ENCODE peak calls at places on chromosome 21, in ten cellular contexts. W is prostate gland, F is HepG2, M is ovary, U is A549, P is upper lobe of left lung, N is uterus, J is stomach, R is Peyer's patch, T is esophagus muscularis mucosa. O is an unnamed sample.

GRCh38 chr21:38434913-38435533 is 63.3 kb downstream of the ERG start:
- DNase-seq in F (no peak), U (peak), R (no peak), M (no peak), P (no peak), W (no peak), T (no peak), N (no peak), J (no peak), O (no peak)

GRCh38 chr21:41188476-41189146 is 20.7 kb downstream of the BACE2 start:
- DNase-seq in R (no peak), P (no peak), M (no peak), T (no peak), J (no peak), U (no peak), N (no peak), W (no peak), F (no peak), O (no peak)

GRCh38 chr21:42013901-42014300 is 3.7 kb upstream of the ZBTB21 start:
- DNase-seq in U (no peak), J (no peak), F (no peak), N (no peak), M (no peak), T (no peak), P (no peak), R (no peak), W (no peak), O (no peak)

GRCh38 chr21:29477941-29478340 is 179.2 kb downstream of the BACH1 start:
- DNase-seq in T (no peak), U (no peak), M (no peak), F (no peak), P (no peak), J (no peak), N (no peak), R (no peak), W (no peak), O (peak)

GRCh38 chr21:42039911-42040351 is 29.8 kb upstream of the ZBTB21 start:
- DNase-seq in W (no peak), U (no peak), T (no peak), F (no peak), R (peak), P (no peak), M (peak), J (no peak), N (peak), O (peak)

GRCh38 chr21:35508389-35508888 is 459.3 kb upstream of the RUNX1 start:
- DNase-seq in T (no peak), U (no peak), R (no peak), M (peak), J (peak), P (peak), N (peak), F (peak), W (no peak), O (peak)

GRCh38 chr21:41865002-41865777 is 14.0 kb downstream of the PRDM15 start:
- DNase-seq in M (no peak), U (no peak), N (no peak), R (no peak), W (no peak), F (no peak), T (no peak), P (no peak), J (no peak), O (no peak)

GRCh38 chr21:29390778-29391177 is 92.1 kb downstream of the BACH1 start:
- DNase-seq in R (no peak), P (no peak), W (no peak), N (no peak), F (no peak), T (no peak), M (no peak), J (no peak), U (no peak), O (no peak)

GRCh38 chr21:34526618-34527290 is 14.7 kb upstream of the KCNE1 start:
- DNase-seq in U (peak), F (peak), J (peak), W (peak), M (peak), N (peak), R (peak), P (peak), T (peak), O (no peak)

GRCh38 chr21:42671778-42672593 is 18.6 kb downstream of the PDE9A start:
- DNase-seq in P (no peak), J (no peak), U (no peak), R (no peak), W (peak), F (peak), T (no peak), M (no peak), N (no peak), O (peak)

GRCh38 chr21:32585970-32586369 is 647 bp upstream of the TCP10L start:
- DNase-seq in P (no peak), U (no peak), M (no peak), J (no peak), F (no peak), N (no peak), W (no peak), R (no peak), T (no peak), O (no peak)

GRCh38 chr21:14064296-14064645 is 146.5 kb downstream of the LIPI start:
- DNase-seq in M (no peak), W (no peak), F (no peak), J (no peak), R (no peak), U (no peak), P (no peak), N (no peak), T (no peak), O (no peak)

GRCh38 chr21:28714795-28715464 is 277.7 kb downstream of the LTN1 start:
- DNase-seq in R (no peak), P (no peak), T (no peak), W (no peak), N (no peak), U (no peak), M (no peak), F (no peak), J (no peak), O (no peak)

GRCh38 chr21:41975391-41976272 is 21.8 kb upstream of the C2CD2 start:
- DNase-seq in R (no peak), M (no peak), J (no peak), T (peak), N (no peak), W (no peak), U (no peak), F (no peak), P (no peak), O (no peak)

GRCh38 chr21:28229811-28230210 is 762.9 kb downstream of the LTN1 start:
- DNase-seq in R (no peak), W (no peak), T (no peak), J (no peak), U (no peak), M (no peak), P (no peak), N (no peak), F (no peak), O (no peak)

GRCh38 chr21:31198575-31198974 is 145.5 kb downstream of the TIAM1 start:
- DNase-seq in J (no peak), R (no peak), M (no peak), F (peak), T (no peak), W (peak), N (no peak), P (peak), U (peak), O (peak)

GRCh38 chr21:32457360-32457840 is 44.9 kb downstream of the EVA1C start:
- DNase-seq in T (no peak), M (peak), W (no peak), F (peak), P (peak), R (peak), U (no peak), N (peak), J (peak), O (no peak)

GRCh38 chr21:17829472-17829871 is 10.3 kb upstream of the C21orf91 start:
- DNase-seq in M (no peak), P (no peak), J (no peak), W (no peak), N (no peak), R (no peak), T (no peak), U (no peak), F (no peak), O (no peak)

GRCh38 chr21:33940164-33940563 is 24.6 kb upstream of the ATP5PO start:
- DNase-seq in T (no peak), M (no peak), R (no peak), J (no peak), W (no peak), F (no peak), P (no peak), N (no peak), U (no peak), O (peak)

GRCh38 chr21:34031835-34032370 is 41.5 kb upstream of the MRPS6 start:
- DNase-seq in M (no peak), U (no peak), T (no peak), F (peak), P (no peak), W (no peak), J (no peak), R (no peak), N (no peak), O (no peak)

GRCh38 chr21:17671733-17672132 is 59.0 kb upstream of the BTG3 start:
- DNase-seq in R (no peak), T (no peak), U (no peak), P (no peak), W (no peak), M (no peak), N (no peak), F (no peak), J (peak), O (no peak)

GRCh38 chr21:18204931-18205330 is 39.7 kb upstream of the CHODL start:
- DNase-seq in M (no peak), R (no peak), F (no peak), U (no peak), P (no peak), J (no peak), T (no peak), N (no peak), W (no peak), O (peak)

GRCh38 chr21:42425603-42425985 is 21.9 kb downstream of the UBASH3A start:
- DNase-seq in M (no peak), T (no peak), P (no peak), N (no peak), R (no peak), U (no peak), F (no peak), J (no peak), W (no peak), O (peak)

GRCh38 chr21:34899302-34899701 is 149.8 kb downstream of the RUNX1 start:
- DNase-seq in U (no peak), R (no peak), P (no peak), M (no peak), J (no peak), T (no peak), W (no peak), N (no peak), F (no peak), O (no peak)

GRCh38 chr21:34307991-34308532 is 55.7 kb upstream of the KCNE2 start:
- DNase-seq in F (no peak), P (no peak), U (no peak), M (no peak), J (no peak), N (no peak), R (no peak), W (no peak), T (no peak), O (no peak)

GRCh38 chr21:41928621-41929220 is 25.1 kb downstream of the C2CD2 start:
- DNase-seq in N (no peak), T (no peak), P (no peak), M (no peak), J (no peak), U (no peak), W (no peak), R (no peak), F (no peak), O (peak)

GRCh38 chr21:19547951-19548635 is 1144.5 kb upstream of the TMPRSS15 start:
- DNase-seq in U (no peak), W (no peak), M (no peak), R (no peak), T (no peak), J (no peak), N (no peak), F (no peak), P (no peak), O (no peak)

GRCh38 chr21:31193761-31194160 is 150.3 kb downstream of the TIAM1 start:
- DNase-seq in U (no peak), J (no peak), P (no peak), F (no peak), M (no peak), W (no peak), N (no peak), R (no peak), T (no peak), O (no peak)

GRCh38 chr21:42696026-42696380 is 42.6 kb downstream of the PDE9A start:
- DNase-seq in M (no peak), J (no peak), P (no peak), R (no peak), N (no peak), W (no peak), U (no peak), T (no peak), F (no peak), O (no peak)

GRCh38 chr21:38244885-38245869 is 11.6 kb upstream of the KCNJ15 start:
- DNase-seq in J (no peak), N (no peak), T (no peak), R (no peak), W (no peak), F (no peak), P (peak), M (no peak), U (peak), O (peak)

GRCh38 chr21:28937737-28938136 is 54.9 kb downstream of the LTN1 start:
- DNase-seq in W (no peak), P (no peak), M (no peak), J (no peak), R (no peak), N (no peak), U (no peak), T (no peak), F (no peak), O (no peak)

GRCh38 chr21:31326478-31327247 is 17.4 kb downstream of the TIAM1 start:
- DNase-seq in T (no peak), R (no peak), U (no peak), F (no peak), M (no peak), N (no peak), J (no peak), P (no peak), W (no peak), O (peak)

GRCh38 chr21:31364265-31364945 is 20.3 kb upstream of the TIAM1 start:
- DNase-seq in N (no peak), T (no peak), R (no peak), P (no peak), U (no peak), M (no peak), F (no peak), J (no peak), W (no peak), O (peak)

GRCh38 chr21:20739421-20739820 is 258.8 kb upstream of the NCAM2 start:
- DNase-seq in R (no peak), J (no peak), W (no peak), T (no peak), F (no peak), N (no peak), M (no peak), U (no peak), P (no peak), O (peak)

GRCh38 chr21:18387994-18388393 is 15.6 kb downstream of the TMPRSS15 start:
- DNase-seq in W (no peak), P (no peak), F (no peak), T (no peak), M (no peak), R (no peak), N (no peak), U (no peak), J (no peak), O (no peak)

GRCh38 chr21:21624674-21625073 is 626.5 kb downstream of the NCAM2 start:
- DNase-seq in J (no peak), R (no peak), P (no peak), U (no peak), N (no peak), M (no peak), T (no peak), F (no peak), W (no peak), O (no peak)

GRCh38 chr21:38289697-38290096 is 32.9 kb downstream of the KCNJ15 start:
- DNase-seq in N (no peak), T (no peak), W (no peak), U (no peak), F (no peak), M (no peak), R (no peak), J (no peak), P (peak), O (peak)

GRCh38 chr21:41804381-41804780 is 37.5 kb upstream of the RIPK4 start:
- DNase-seq in P (no peak), U (no peak), W (no peak), N (no peak), R (no peak), F (no peak), J (no peak), T (no peak), M (no peak), O (no peak)

GRCh38 chr21:41770901-41771624 is 4.2 kb upstream of the RIPK4 start:
- DNase-seq in M (no peak), T (no peak), J (no peak), W (no peak), N (no peak), P (no peak), U (no peak), R (no peak), F (no peak), O (no peak)

DNA sequence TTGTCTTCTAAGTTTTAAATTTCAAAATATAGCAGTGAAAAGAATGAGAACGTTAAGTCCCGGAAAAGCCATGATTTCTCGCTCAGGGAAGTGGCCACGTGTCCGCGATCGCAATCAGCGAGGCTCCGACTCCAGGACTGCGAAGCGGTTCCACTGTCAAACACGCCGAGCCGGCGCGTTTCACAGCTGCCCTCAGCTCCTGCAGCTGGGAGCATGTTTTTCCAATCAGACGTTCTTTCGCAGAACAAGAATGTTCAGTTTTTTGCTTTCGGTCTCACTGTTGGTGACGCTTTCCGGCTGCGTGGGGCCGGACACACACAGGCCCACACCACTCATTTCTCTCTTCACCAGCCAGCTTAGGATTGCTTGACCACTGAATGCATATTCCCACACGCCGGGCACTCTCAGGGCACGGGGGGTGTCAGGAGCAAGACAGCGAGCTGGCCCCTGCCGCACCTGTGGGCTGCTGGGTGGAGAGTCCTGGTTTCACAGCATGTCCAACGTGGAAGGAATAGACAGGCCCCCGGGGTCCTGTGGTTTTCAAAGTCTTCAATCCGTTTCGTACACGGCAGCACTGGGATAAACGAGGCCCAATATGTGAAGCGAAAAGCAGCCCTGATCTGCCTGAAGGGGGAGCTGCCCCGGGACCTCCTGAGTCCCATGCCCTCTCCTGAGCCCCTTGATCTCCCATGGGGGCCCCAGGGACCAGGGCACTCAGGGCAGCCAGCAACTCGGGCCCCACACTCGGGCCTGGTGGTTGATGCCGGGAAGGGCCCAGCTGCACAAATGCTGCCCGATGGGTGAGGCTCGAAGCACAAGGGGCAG is 47.3 kb upstream of the COL18A1 start:
- DNase-seq in W (no peak), F (no peak), P (no peak), R (no peak), J (peak), U (no peak), T (no peak), M (peak), N (peak), O (no peak)
- TF ChIP-seq CTCF in W (no peak), F (no peak), P (no peak), R (no peak), J (no peak), U (no peak), T (no peak), M (no peak), N (no peak), O (no peak)

GRCh38 chr21:36989699-36990507 is 16.6 kb upstream of the RIPPLY3 start:
- DNase-seq in R (peak), M (peak), J (peak), U (peak), F (peak), T (peak), N (peak), P (peak), W (peak), O (peak)
- TF ChIP-seq POLR2A in R (peak), M (peak), J (no peak), U (peak), F (peak), T (no peak), N (peak), P (peak), W (no peak), O (peak)

DNA sequence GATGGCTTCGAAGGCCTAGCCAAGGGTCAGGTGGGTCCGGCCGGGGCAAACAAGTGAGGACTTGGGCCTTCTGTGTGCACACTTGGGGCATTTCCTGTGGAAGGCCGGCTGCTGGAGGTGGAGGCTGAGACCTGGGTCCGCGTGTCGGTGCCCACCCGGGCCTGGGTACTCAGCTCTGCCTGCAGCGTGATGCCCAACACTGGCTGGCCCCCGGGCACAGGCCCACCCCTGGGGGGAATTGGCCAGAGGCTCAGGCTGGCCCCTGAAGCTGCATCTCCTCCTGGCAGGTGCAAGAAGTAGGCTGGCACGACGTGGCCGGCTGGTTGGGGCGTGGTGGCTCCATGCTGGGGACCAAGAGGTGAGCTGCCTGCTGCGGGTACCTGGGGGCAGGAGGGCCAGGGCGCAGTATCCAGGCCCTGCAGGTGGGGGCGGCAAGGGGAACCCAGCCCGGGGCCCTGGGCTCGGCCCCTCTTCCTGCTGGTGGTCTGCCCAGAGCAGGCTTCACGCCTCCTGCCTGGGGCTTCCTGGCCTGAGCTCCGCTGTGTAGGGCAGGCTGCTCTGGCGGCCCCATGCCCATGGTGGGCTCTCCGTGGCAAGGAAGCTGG is 17.2 kb downstream of the CFAP410 start:
- DNase-seq in M (no peak), J (no peak), F (no peak), T (no peak), U (no peak), W (no peak), P (no peak), N (no peak), R (no peak), O (no peak)
- TF ChIP-seq CTCF in M (no peak), J (no peak), F (no peak), T (no peak), U (no peak), W (no peak), P (no peak), N (no peak), R (no peak), O (no peak)

GRCh38 chr21:39447264-39447663 is 1.7 kb upstream of the LCA5L start:
- DNase-seq in F (no peak), N (no peak), R (no peak), J (no peak), T (no peak), U (no peak), W (no peak), M (no peak), P (no peak), O (no peak)

GRCh38 chr21:39444406-39445145 is 1.0 kb downstream of the LCA5L start:
- DNase-seq in J (no peak), N (peak), T (no peak), W (no peak), M (no peak), F (no peak), U (peak), R (no peak), P (no peak), O (peak)

GRCh38 chr21:39451332-39452206 is at the start of gene SH3BGR:
- DNase-seq in N (peak), J (no peak), W (peak), P (peak), F (no peak), U (no peak), M (no peak), T (no peak), R (no peak), O (no peak)

GRCh38 chr21:39441502-39442475 is 3.8 kb downstream of the LCA5L start:
- DNase-seq in F (peak), J (no peak), T (no peak), P (no peak), N (no peak), M (no peak), U (peak), W (no peak), R (no peak), O (peak)

GRCh38 chr21:39445339-39446269 is at the start of gene LCA5L:
- DNase-seq in T (peak), W (peak), F (peak), R (peak), P (peak), U (peak), N (peak), M (peak), J (peak), O (peak)
- TF ChIP-seq POLR2A in T (peak), W (peak), F (peak), R (peak), P (peak), U (peak), N (peak), M (peak), J (no peak), O (peak)

GRCh38 chr21:26881504-26882228 is 36.5 kb upstream of the ADAMTS1 start:
- DNase-seq in R (no peak), P (no peak), W (no peak), M (no peak), N (no peak), T (no peak), U (no peak), F (no peak), J (no peak), O (peak)
- TF ChIP-seq CTCF in R (no peak), P (no peak), W (peak), M (no peak), N (peak), T (peak), U (no peak), F (no peak), J (no peak), O (no peak)

O was measured in NB4.